ENCODE peak calls at places on chromosomes 3 and 15, in six cellular contexts. One of them, this sample, is unnamed.

GRCh38 chr3:34152641-34153040 is 354.2 kb downstream of the PDCD6IP start:
- DNase-seq in stimulated activated CD4-positive, alpha-beta T cell treated with anti-CD3 and anti-CD28 coated beads, Interleukin-1b, Interleukin-23, amount 100 ng/mL, for 24 hours: no peak
- DNase-seq in Peyer's patch: no peak
- DNase-seq in lung microvascular endothelial cell: no peak
- DNase-seq in GOT3: no peak
- DNase-seq in tibial artery: no peak
- DNase-seq in this sample: no peak

GRCh38 chr3:110210261-110210660 is 861.4 kb upstream of the NECTIN3 start:
- DNase-seq in stimulated activated CD4-positive, alpha-beta T cell treated with anti-CD3 and anti-CD28 coated beads, Interleukin-1b, Interleukin-23, amount 100 ng/mL, for 24 hours: no peak
- DNase-seq in Peyer's patch: no peak
- DNase-seq in lung microvascular endothelial cell: no peak
- DNase-seq in GOT3: no peak
- DNase-seq in tibial artery: no peak
- DNase-seq in this sample: no peak

GRCh38 chr3:182501861-182502260 is 291.4 kb upstream of the ATP11B start:
- DNase-seq in stimulated activated CD4-positive, alpha-beta T cell treated with anti-CD3 and anti-CD28 coated beads, Interleukin-1b, Interleukin-23, amount 100 ng/mL, for 24 hours: no peak
- DNase-seq in Peyer's patch: no peak
- DNase-seq in lung microvascular endothelial cell: no peak
- DNase-seq in GOT3: no peak
- DNase-seq in tibial artery: no peak
- DNase-seq in this sample: no peak

GRCh38 chr15:99721104-99721778 is 12.0 kb downstream of the LYSMD4 start:
- DNase-seq in stimulated activated CD4-positive, alpha-beta T cell treated with anti-CD3 and anti-CD28 coated beads, Interleukin-1b, Interleukin-23, amount 100 ng/mL, for 24 hours: no peak
- DNase-seq in Peyer's patch: no peak
- DNase-seq in lung microvascular endothelial cell: no peak
- DNase-seq in GOT3: no peak
- DNase-seq in tibial artery: no peak
- DNase-seq in this sample: no peak

GRCh38 chr3:100047455-100048141 is 66.7 kb downstream of the FILIP1L start:
- DNase-seq in stimulated activated CD4-positive, alpha-beta T cell treated with anti-CD3 and anti-CD28 coated beads, Interleukin-1b, Interleukin-23, amount 100 ng/mL, for 24 hours: no peak
- DNase-seq in Peyer's patch: peak
- DNase-seq in lung microvascular endothelial cell: peak
- DNase-seq in GOT3: no peak
- DNase-seq in tibial artery: no peak
- DNase-seq in this sample: no peak

GRCh38 chr15:101844916-101845315 is 32.9 kb downstream of the OR4F15 start:
- DNase-seq in stimulated activated CD4-positive, alpha-beta T cell treated with anti-CD3 and anti-CD28 coated beads, Interleukin-1b, Interleukin-23, amount 100 ng/mL, for 24 hours: no peak
- DNase-seq in Peyer's patch: no peak
- DNase-seq in lung microvascular endothelial cell: no peak
- DNase-seq in GOT3: no peak
- DNase-seq in tibial artery: no peak
- DNase-seq in this sample: no peak

GRCh38 chr3:30631237-30631961 is 25.0 kb downstream of the TGFBR2 start:
- DNase-seq in stimulated activated CD4-positive, alpha-beta T cell treated with anti-CD3 and anti-CD28 coated beads, Interleukin-1b, Interleukin-23, amount 100 ng/mL, for 24 hours: no peak
- DNase-seq in Peyer's patch: no peak
- DNase-seq in lung microvascular endothelial cell: peak
- DNase-seq in GOT3: no peak
- DNase-seq in tibial artery: no peak
- DNase-seq in this sample: no peak

GRCh38 chr15:64193971-64194370 is 31.1 kb upstream of the PPIB start:
- DNase-seq in stimulated activated CD4-positive, alpha-beta T cell treated with anti-CD3 and anti-CD28 coated beads, Interleukin-1b, Interleukin-23, amount 100 ng/mL, for 24 hours: no peak
- DNase-seq in Peyer's patch: no peak
- DNase-seq in lung microvascular endothelial cell: no peak
- DNase-seq in GOT3: no peak
- DNase-seq in tibial artery: no peak
- DNase-seq in this sample: no peak

GRCh38 chr3:146131616-146132410 is 29.2 kb downstream of the PLOD2 start:
- DNase-seq in stimulated activated CD4-positive, alpha-beta T cell treated with anti-CD3 and anti-CD28 coated beads, Interleukin-1b, Interleukin-23, amount 100 ng/mL, for 24 hours: no peak
- DNase-seq in Peyer's patch: no peak
- DNase-seq in lung microvascular endothelial cell: peak
- DNase-seq in GOT3: no peak
- DNase-seq in tibial artery: no peak
- DNase-seq in this sample: no peak

GRCh38 chr3:124281453-124282316 is 289.8 kb upstream of the ROPN1 start:
- DNase-seq in stimulated activated CD4-positive, alpha-beta T cell treated with anti-CD3 and anti-CD28 coated beads, Interleukin-1b, Interleukin-23, amount 100 ng/mL, for 24 hours: no peak
- DNase-seq in Peyer's patch: no peak
- DNase-seq in lung microvascular endothelial cell: peak
- DNase-seq in GOT3: no peak
- DNase-seq in tibial artery: no peak
- DNase-seq in this sample: no peak

GRCh38 chr3:132253262-132253878 is 63.8 kb upstream of the ACP3 start:
- DNase-seq in stimulated activated CD4-positive, alpha-beta T cell treated with anti-CD3 and anti-CD28 coated beads, Interleukin-1b, Interleukin-23, amount 100 ng/mL, for 24 hours: no peak
- DNase-seq in Peyer's patch: no peak
- DNase-seq in lung microvascular endothelial cell: peak
- DNase-seq in GOT3: no peak
- DNase-seq in tibial artery: no peak
- DNase-seq in this sample: no peak

GRCh38 chr15:85746641-85747040 is 48.1 kb downstream of the KLHL25 start:
- DNase-seq in stimulated activated CD4-positive, alpha-beta T cell treated with anti-CD3 and anti-CD28 coated beads, Interleukin-1b, Interleukin-23, amount 100 ng/mL, for 24 hours: no peak
- DNase-seq in Peyer's patch: no peak
- DNase-seq in lung microvascular endothelial cell: no peak
- DNase-seq in GOT3: no peak
- DNase-seq in tibial artery: peak
- DNase-seq in this sample: no peak

GRCh38 chr3:69082805-69083204 is 1.9 kb upstream of the ARL6IP5 start:
- DNase-seq in stimulated activated CD4-positive, alpha-beta T cell treated with anti-CD3 and anti-CD28 coated beads, Interleukin-1b, Interleukin-23, amount 100 ng/mL, for 24 hours: peak
- DNase-seq in Peyer's patch: peak
- DNase-seq in lung microvascular endothelial cell: peak
- DNase-seq in GOT3: no peak
- DNase-seq in tibial artery: no peak
- DNase-seq in this sample: no peak

GRCh38 chr15:27458370-27459084 is 487.5 kb downstream of the GABRG3 start:
- DNase-seq in stimulated activated CD4-positive, alpha-beta T cell treated with anti-CD3 and anti-CD28 coated beads, Interleukin-1b, Interleukin-23, amount 100 ng/mL, for 24 hours: no peak
- DNase-seq in Peyer's patch: no peak
- DNase-seq in lung microvascular endothelial cell: no peak
- DNase-seq in GOT3: no peak
- DNase-seq in tibial artery: no peak
- DNase-seq in this sample: no peak

GRCh38 chr3:138448631-138449030 is 14.2 kb downstream of the ESYT3 start:
- DNase-seq in stimulated activated CD4-positive, alpha-beta T cell treated with anti-CD3 and anti-CD28 coated beads, Interleukin-1b, Interleukin-23, amount 100 ng/mL, for 24 hours: no peak
- DNase-seq in Peyer's patch: no peak
- DNase-seq in lung microvascular endothelial cell: no peak
- DNase-seq in GOT3: no peak
- DNase-seq in tibial artery: no peak
- DNase-seq in this sample: no peak